ENCODE peak calls at places on chromosomes 5 and 9, in ten cellular contexts. F, Z, P, C, L, N, Y, Q, W and J are unnamed samples.
A peak's percentile ranks its signal among the peaks of the same experiment; 100 is the strongest.

GRCh38 chr5:61673007-61673735 is 341.1 kb downstream of the ZSWIM6 start:
- DNase-seq in Y (no peak), P (peak; percentile 32), C (no peak), L (no peak), F (peak; percentile 24), W (no peak), N (peak; percentile 59), Z (no peak), Q (no peak), J (peak; percentile 77)

GRCh38 chr5:144368556-144368955 is 197.9 kb downstream of the KCTD16 start:
- DNase-seq in P (peak; percentile 66), W (no peak), Z (no peak), N (no peak), Q (no peak), C (no peak), L (no peak), Y (no peak), F (no peak), J (peak; percentile 3)

GRCh38 chr9:97109194-97109811 is 70.4 kb upstream of the CTSV start:
- DNase-seq in P (peak; percentile 50), Y (peak; percentile 48), C (peak; percentile 61), N (peak; percentile 59), L (peak; percentile 31), Z (peak; percentile 6), W (peak; percentile 17), Q (peak; percentile 9), F (peak; percentile 9), J (peak; percentile 75)

GRCh38 chr9:8332871-8333270 is 533.3 kb upstream of the DMAC1 start:
- DNase-seq in Z (no peak), Y (no peak), Q (no peak), C (no peak), W (no peak), N (no peak), L (no peak), F (no peak), P (no peak), J (no peak)

GRCh38 chr5:175701797-175702196 is 43.9 kb downstream of the HRH2 start:
- DNase-seq in W (no peak), P (no peak), Q (no peak), Y (no peak), Z (no peak), C (no peak), F (no peak), L (no peak), N (no peak), J (no peak)

GRCh38 chr9:124332321-124332720 is 74.6 kb downstream of the NEK6 start:
- DNase-seq in Z (no peak), W (no peak), Y (no peak), Q (no peak), P (no peak), N (no peak), L (no peak), F (no peak), C (no peak), J (no peak)

GRCh38 chr5:128673970-128674369 is 135.9 kb upstream of the FBN2 start:
- DNase-seq in F (no peak), Y (no peak), L (no peak), N (no peak), C (peak; percentile 8), Z (no peak), P (no peak), W (no peak), Q (no peak), J (no peak)

GRCh38 chr5:101976933-101977332 is 319.2 kb downstream of the SLCO4C1 start:
- DNase-seq in Z (no peak), L (no peak), N (no peak), F (no peak), C (no peak), W (no peak), Q (no peak), Y (no peak), P (no peak), J (no peak)

GRCh38 chr9:110842169-110842568 is 173.6 kb downstream of the MUSK start:
- DNase-seq in N (no peak), F (no peak), L (no peak), W (no peak), Q (no peak), C (peak; percentile 25), Y (no peak), P (peak; percentile 21), Z (no peak), J (peak; percentile 53)

GRCh38 chr9:88775037-88775471 is 216.2 kb upstream of the S1PR3 start:
- DNase-seq in Y (no peak), W (no peak), N (peak; percentile 78), Q (no peak), Z (peak; percentile 80), L (no peak), P (peak; percentile 85), F (no peak), C (no peak), J (peak; percentile 88)

GRCh38 chr9:2337602-2338001 is 284.0 kb upstream of the VLDLR start:
- DNase-seq in L (no peak), Q (no peak), Z (no peak), Y (no peak), W (no peak), F (no peak), N (no peak), C (no peak), P (no peak), J (no peak)

GRCh38 chr5:141874262-141874964 is 3.8 kb downstream of the PCDH1 start:
- DNase-seq in F (no peak), Z (no peak), C (peak; percentile 44), N (no peak), Q (no peak), L (no peak), P (no peak), W (no peak), Y (no peak), J (no peak)

GRCh38 chr5:33997331-33997983 is 10.4 kb downstream of the AMACR start:
- DNase-seq in N (peak; percentile 81), P (peak; percentile 83), W (no peak), F (peak; percentile 76), Y (peak; percentile 64), Z (peak; percentile 82), Q (peak; percentile 47), L (no peak), C (peak; percentile 58), J (peak; percentile 88)

GRCh38 chr5:112210430-112211005 is 208.6 kb downstream of the EPB41L4A start:
- DNase-seq in Z (peak; percentile 4), P (peak; percentile 12), N (peak; percentile 12), Y (peak; percentile 34), F (peak; percentile 17), L (no peak), C (peak; percentile 39), Q (peak; percentile 9), W (no peak), J (peak; percentile 54)

GRCh38 chr5:21802100-21802499 is 1051.0 kb downstream of the CDH12 start:
- DNase-seq in P (no peak), N (no peak), C (no peak), Z (no peak), L (no peak), Q (no peak), W (no peak), Y (no peak), F (no peak), J (no peak)

GRCh38 chr5:141743652-141744333 is 61.8 kb upstream of the ARAP3 start:
- DNase-seq in P (no peak), Z (no peak), W (no peak), F (no peak), Q (no peak), N (no peak), L (no peak), C (peak; percentile 74), Y (no peak), J (peak; percentile 10)

GRCh38 chr9:6214451-6214850 is 1.2 kb upstream of the IL33 start:
- DNase-seq in W (no peak), C (no peak), Y (no peak), Z (no peak), N (no peak), P (no peak), L (no peak), F (no peak), Q (no peak), J (peak; percentile 43)

GRCh38 chr9:135587658-135588057 is 26.1 kb downstream of the PAEP start:
- DNase-seq in Z (no peak), Q (no peak), F (peak; percentile 19), L (no peak), Y (no peak), P (no peak), N (peak; percentile 79), C (no peak), W (no peak), J (no peak)

GRCh38 chr5:176365663-176366574 is 632 bp downstream of the ARL10 start:
- DNase-seq in Z (peak; percentile 31), W (peak; percentile 40), Y (no peak), N (no peak), P (peak; percentile 77), C (peak; percentile 98), F (peak; percentile 82), Q (no peak), L (peak; percentile 33), J (no peak)

GRCh38 chr5:173201636-173202265 is 33.3 kb downstream of the NKX2-5 start:
- DNase-seq in C (no peak), Q (peak; percentile 82), L (no peak), P (peak; percentile 80), F (peak; percentile 83), N (peak; percentile 92), W (no peak), Y (peak; percentile 80), Z (peak; percentile 42), J (peak; percentile 90)

GRCh38 chr5:132239776-132240175 is 12.1 kb upstream of the P4HA2 start:
- DNase-seq in Y (no peak), N (no peak), Z (no peak), W (no peak), C (no peak), Q (no peak), P (no peak), L (no peak), F (no peak), J (no peak)

GRCh38 chr9:72309366-72310133 is 55.5 kb downstream of the ZFAND5 start:
- DNase-seq in P (no peak), N (no peak), C (no peak), W (no peak), Y (no peak), F (no peak), Z (no peak), Q (no peak), L (no peak), J (no peak)

GRCh38 chr5:1253456-1254105 is 28.4 kb downstream of the SLC6A18 start:
- DNase-seq in Y (no peak), F (no peak), P (peak; percentile 74), L (no peak), W (no peak), N (no peak), Z (no peak), C (no peak), Q (no peak), J (no peak)

GRCh38 chr9:109781541-109782197 is 1.7 kb downstream of the PALM2AKAP2 start:
- DNase-seq in C (no peak), Y (no peak), F (no peak), Q (no peak), P (peak; percentile 26), N (no peak), W (no peak), Z (no peak), L (no peak), J (no peak)

GRCh38 chr9:75146229-75146628 is 57.9 kb downstream of the OSTF1 start:
- DNase-seq in Y (no peak), F (no peak), Q (no peak), W (no peak), Z (no peak), C (no peak), P (peak; percentile 78), L (no peak), N (no peak), J (no peak)

GRCh38 chr9:95623614-95624013 is 106.8 kb upstream of the PTCH1 start:
- DNase-seq in Y (no peak), Q (no peak), L (no peak), C (no peak), P (peak; percentile 28), W (no peak), N (peak; percentile 51), F (peak; percentile 13), Z (peak; percentile 42), J (peak; percentile 71)

GRCh38 chr5:151040211-151040747 is 19.9 kb downstream of the GPX3 start:
- DNase-seq in P (no peak), C (no peak), L (no peak), Q (peak; percentile 53), W (no peak), Y (peak; percentile 31), N (peak; percentile 72), Z (no peak), F (no peak), J (peak; percentile 90)

GRCh38 chr9:13718086-13718485 is 438.6 kb upstream of the MPDZ start:
- DNase-seq in W (no peak), P (peak; percentile 35), Y (no peak), N (peak; percentile 41), Z (no peak), F (no peak), C (no peak), Q (no peak), L (no peak), J (peak; percentile 78)